ENCODE peak calls at places on chromosomes 12 and 14, in four cellular contexts. One of them, this sample, is unnamed.

GRCh38 chr12:40192704-40193255 is 32.0 kb upstream of the LRRK2 start:
- DNase-seq in stomach: no peak
- DNase-seq in ovary: no peak
- DNase-seq in A549: no peak
- DNase-seq in this sample: peak

GRCh38 chr12:19444097-19444496 is 4.8 kb downstream of the AEBP2 start:
- DNase-seq in stomach: no peak
- DNase-seq in A549: no peak
- DNase-seq in ovary: no peak
- DNase-seq in this sample: no peak

GRCh38 chr12:52585951-52586350 is 12.3 kb upstream of the KRT74 start:
- DNase-seq in stomach: no peak
- DNase-seq in ovary: no peak
- DNase-seq in A549: no peak
- DNase-seq in this sample: no peak

GRCh38 chr12:127712561-127712960 is 554.4 kb upstream of the TMEM132C start:
- DNase-seq in stomach: no peak
- DNase-seq in ovary: no peak
- DNase-seq in A549: no peak
- DNase-seq in this sample: no peak

GRCh38 chr12:15556411-15556810 is 232.8 kb downstream of the EPS8 start:
- DNase-seq in stomach: no peak
- DNase-seq in A549: no peak
- DNase-seq in ovary: no peak
- DNase-seq in this sample: no peak

GRCh38 chr12:6605425-6606330 is 1.5 kb downstream of the CHD4 start:
- DNase-seq in stomach: no peak
- DNase-seq in A549: no peak
- DNase-seq in ovary: no peak
- DNase-seq in this sample: no peak

GRCh38 chr12:52089491-52089890 is 10.0 kb downstream of the SMIM41 start:
- DNase-seq in ovary: no peak
- DNase-seq in stomach: no peak
- DNase-seq in A549: no peak
- DNase-seq in this sample: no peak

GRCh38 chr12:13472690-13473089 is 276.2 kb downstream of the EMP1 start:
- DNase-seq in A549: no peak
- DNase-seq in stomach: no peak
- DNase-seq in ovary: no peak
- DNase-seq in this sample: no peak

GRCh38 chr12:50425859-50426258 is 25.2 kb downstream of the LARP4 start:
- DNase-seq in A549: no peak
- DNase-seq in ovary: no peak
- DNase-seq in stomach: no peak
- DNase-seq in this sample: no peak

GRCh38 chr14:95463173-95463901 is 53.1 kb downstream of the SYNE3 start:
- DNase-seq in ovary: no peak
- DNase-seq in A549: no peak
- DNase-seq in stomach: peak
- DNase-seq in this sample: peak

GRCh38 chr14:101836131-101836530 is 74.6 kb downstream of the PPP2R5C start:
- DNase-seq in A549: no peak
- DNase-seq in ovary: peak
- DNase-seq in stomach: no peak
- DNase-seq in this sample: no peak

GRCh38 chr12:62813031-62813829 is 121.7 kb downstream of the PPM1H start:
- DNase-seq in A549: peak
- DNase-seq in stomach: peak
- DNase-seq in ovary: peak
- DNase-seq in this sample: peak

GRCh38 chr12:12008232-12008850 is 62.4 kb upstream of the BCL2L14 start:
- DNase-seq in ovary: no peak
- DNase-seq in A549: no peak
- DNase-seq in stomach: no peak
- DNase-seq in this sample: peak

GRCh38 chr14:69695664-69696527 is 71.0 kb upstream of the SRSF5 start:
- DNase-seq in ovary: peak
- DNase-seq in stomach: peak
- DNase-seq in A549: no peak
- DNase-seq in this sample: peak

GRCh38 chr12:104623920-104624319 is 167.2 kb downstream of the CHST11 start:
- DNase-seq in stomach: no peak
- DNase-seq in A549: no peak
- DNase-seq in ovary: no peak
- DNase-seq in this sample: no peak

GRCh38 chr12:113322353-113322752 is 12.6 kb downstream of the SLC8B1 start:
- DNase-seq in stomach: no peak
- DNase-seq in A549: no peak
- DNase-seq in ovary: no peak
- DNase-seq in this sample: no peak

GRCh38 chr14:23910081-23910875 is 43.3 kb upstream of the DHRS4 start:
- DNase-seq in stomach: peak
- DNase-seq in ovary: peak
- DNase-seq in A549: peak
- DNase-seq in this sample: peak

GRCh38 chr14:23915559-23915958 is 38.0 kb upstream of the DHRS4 start:
- DNase-seq in stomach: no peak
- DNase-seq in A549: no peak
- DNase-seq in ovary: no peak
- DNase-seq in this sample: no peak

GRCh38 chr14:23916446-23916845 is 37.1 kb upstream of the DHRS4 start:
- DNase-seq in stomach: no peak
- DNase-seq in ovary: no peak
- DNase-seq in A549: no peak
- DNase-seq in this sample: no peak

GRCh38 chr14:23916038-23916437 is 37.5 kb upstream of the DHRS4 start:
- DNase-seq in A549: no peak
- DNase-seq in stomach: no peak
- DNase-seq in ovary: no peak
- DNase-seq in this sample: no peak

GRCh38 chr14:23910876-23911210 is 42.7 kb upstream of the DHRS4 start:
- DNase-seq in A549: no peak
- DNase-seq in stomach: no peak
- DNase-seq in ovary: no peak
- DNase-seq in this sample: no peak
- TF ChIP-seq CTCF in A549: no peak
- TF ChIP-seq CTCF in stomach: no peak
- TF ChIP-seq CTCF in ovary: no peak
- TF ChIP-seq CTCF in this sample: no peak

GRCh38 chr14:77886010-77886409 is 86.1 kb downstream of the ADCK1 start:
- DNase-seq in ovary: no peak
- DNase-seq in A549: no peak
- DNase-seq in stomach: no peak
- DNase-seq in this sample: no peak

GRCh38 chr14:77883479-77884238 is 83.8 kb downstream of the ADCK1 start:
- DNase-seq in stomach: no peak
- DNase-seq in A549: peak
- DNase-seq in ovary: no peak
- DNase-seq in this sample: no peak

GRCh38 chr14:77882631-77883030 is 82.7 kb downstream of the ADCK1 start:
- DNase-seq in stomach: no peak
- DNase-seq in A549: no peak
- DNase-seq in ovary: no peak
- DNase-seq in this sample: no peak

GRCh38 chr14:77882098-77882497 is 82.2 kb downstream of the ADCK1 start:
- DNase-seq in A549: peak
- DNase-seq in stomach: no peak
- DNase-seq in ovary: no peak
- DNase-seq in this sample: peak

DNA sequence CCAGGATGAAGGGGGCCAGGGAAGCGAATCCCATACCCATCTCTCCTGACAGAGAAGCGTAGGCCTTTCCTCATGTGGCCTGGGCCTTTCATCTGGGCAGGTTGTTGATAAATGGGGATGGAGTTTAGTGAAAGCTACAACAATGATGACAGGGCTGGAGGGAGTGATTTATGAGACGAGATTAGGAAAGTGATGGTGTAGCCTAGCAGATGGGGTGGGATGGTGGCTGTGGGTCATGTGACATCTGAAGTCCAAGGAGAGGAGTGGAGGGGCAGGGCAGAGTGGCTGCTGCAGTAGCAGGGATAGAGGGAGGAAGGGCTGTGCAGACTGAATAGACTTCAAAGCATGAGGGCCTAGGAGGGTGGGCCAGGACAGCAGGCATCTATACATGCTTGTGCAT is 85.5 kb downstream of the ADCK1 start:
- DNase-seq in stomach: no peak
- DNase-seq in A549: no peak
- DNase-seq in ovary: no peak
- DNase-seq in this sample: no peak
- H3K4me3 ChIP-seq in stomach: no peak
- H3K4me3 ChIP-seq in A549: no peak
- H3K4me3 ChIP-seq in ovary: no peak
- H3K4me3 ChIP-seq in this sample: no peak

DNA sequence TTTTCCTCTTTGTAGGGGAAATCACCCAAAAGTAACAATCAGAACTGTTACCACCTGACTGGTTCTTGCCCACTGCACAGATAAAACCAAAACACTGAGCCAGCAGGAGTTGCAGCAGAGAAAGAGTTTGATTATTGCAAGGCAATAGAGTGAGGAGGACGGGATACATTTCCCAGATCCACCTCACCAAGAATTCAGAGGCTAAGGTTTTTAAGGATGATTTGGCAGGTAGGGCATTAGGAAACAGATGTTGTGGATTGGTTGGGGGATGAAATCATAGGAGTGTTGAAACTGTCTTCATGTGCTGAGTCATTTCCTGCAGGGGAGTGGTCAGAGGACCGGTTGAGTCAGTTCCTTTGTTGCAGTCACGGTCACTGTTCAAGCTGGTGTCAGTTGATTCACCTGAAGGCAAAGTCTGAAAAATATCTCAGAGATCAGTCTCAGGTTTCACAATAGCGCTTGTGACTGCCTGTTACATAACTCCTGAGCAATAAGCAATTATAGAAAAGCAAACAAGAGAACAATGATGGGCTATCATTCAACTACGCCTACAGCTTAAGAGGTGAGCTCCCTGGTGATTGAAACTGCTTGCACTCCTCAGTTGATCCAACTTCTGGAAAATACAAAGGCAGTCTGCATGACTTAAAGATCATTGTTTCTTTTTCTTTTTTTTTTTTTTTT is 20.3 kb upstream of the AMN1 start:
- DNase-seq in ovary: no peak
- DNase-seq in stomach: peak
- DNase-seq in A549: peak
- DNase-seq in this sample: peak
- TF ChIP-seq EP300 in ovary: no peak
- TF ChIP-seq EP300 in stomach: no peak
- TF ChIP-seq EP300 in A549: peak
- TF ChIP-seq EP300 in this sample: peak

GRCh38 chr14:103105580-103106168 is 11.1 kb downstream of the EXOC3L4 start:
- DNase-seq in A549: no peak
- DNase-seq in stomach: no peak
- DNase-seq in ovary: no peak
- DNase-seq in this sample: peak
- TF ChIP-seq CTCF in A549: peak
- TF ChIP-seq CTCF in stomach: no peak
- TF ChIP-seq CTCF in ovary: no peak
- TF ChIP-seq CTCF in this sample: peak

GRCh38 chr14:67411820-67412421 is at the start of gene PLEK2:
- DNase-seq in ovary: peak
- DNase-seq in A549: peak
- DNase-seq in stomach: peak
- DNase-seq in this sample: peak
- H3K4me3 ChIP-seq in ovary: peak
- H3K4me3 ChIP-seq in A549: peak
- H3K4me3 ChIP-seq in stomach: peak
- H3K4me3 ChIP-seq in this sample: peak

GRCh38 chr12:10716277-10716676 is 6.8 kb downstream of the YBX3 start:
- DNase-seq in ovary: no peak
- DNase-seq in stomach: no peak
- DNase-seq in A549: no peak
- DNase-seq in this sample: no peak

GRCh38 chr12:10718279-10718821 is 4.8 kb downstream of the YBX3 start:
- DNase-seq in stomach: no peak
- DNase-seq in A549: no peak
- DNase-seq in ovary: no peak
- DNase-seq in this sample: no peak

GRCh38 chr12:10717410-10717809 is 5.7 kb downstream of the YBX3 start:
- DNase-seq in stomach: no peak
- DNase-seq in ovary: no peak
- DNase-seq in A549: no peak
- DNase-seq in this sample: no peak

GRCh38 chr12:10715491-10715890 is 7.6 kb downstream of the YBX3 start:
- DNase-seq in stomach: no peak
- DNase-seq in ovary: no peak
- DNase-seq in A549: no peak
- DNase-seq in this sample: no peak

GRCh38 chr12:10716704-10717315 is 6.3 kb downstream of the YBX3 start:
- DNase-seq in stomach: peak
- DNase-seq in A549: peak
- DNase-seq in ovary: peak
- DNase-seq in this sample: peak
- TF ChIP-seq EP300 in stomach: no peak
- TF ChIP-seq EP300 in A549: no peak
- TF ChIP-seq EP300 in ovary: no peak
- TF ChIP-seq EP300 in this sample: no peak

GRCh38 chr14:94291906-94292525 is 1.1 kb downstream of the SERPINA10 start:
- DNase-seq in A549: no peak
- DNase-seq in stomach: no peak
- DNase-seq in ovary: no peak
- DNase-seq in this sample: no peak
- TF ChIP-seq CTCF in A549: no peak
- TF ChIP-seq CTCF in stomach: no peak
- TF ChIP-seq CTCF in ovary: no peak
- TF ChIP-seq CTCF in this sample: no peak

GRCh38 chr12:114680498-114681148 is 3.4 kb downstream of the TBX3 start:
- DNase-seq in stomach: no peak
- DNase-seq in A549: no peak
- DNase-seq in ovary: no peak
- DNase-seq in this sample: no peak
- H3K4me3 ChIP-seq in stomach: peak
- H3K4me3 ChIP-seq in A549: peak
- H3K4me3 ChIP-seq in ovary: peak
- H3K4me3 ChIP-seq in this sample: peak